ENCODE peak calls at places on chromosomes 16 and 17, in four cellular contexts. N, A, H and U are unnamed samples.

GRCh38 chr17:76672270-76672851 is 28.8 kb upstream of the ST6GALNAC1 start:
- DNase-seq in H (no peak), A (no peak), N (no peak), U (no peak)

GRCh38 chr16:892006-892405 is 78.8 kb downstream of the LMF1 start:
- DNase-seq in A (no peak), H (no peak), N (no peak), U (no peak)

GRCh38 chr17:13415877-13416416 is 185.8 kb downstream of the HS3ST3A1 start:
- DNase-seq in A (peak; percentile 68), N (no peak), H (no peak), U (peak; percentile 94)

GRCh38 chr16:53809088-53809951 is 105.4 kb downstream of the FTO start:
- DNase-seq in A (no peak), H (no peak), N (no peak), U (peak; percentile 95)

GRCh38 chr17:81183316-81183715 is 17.3 kb upstream of the AATK start:
- DNase-seq in N (no peak), A (no peak), H (no peak), U (no peak)

GRCh38 chr16:8855051-8855786 is 13.6 kb downstream of the CARHSP1 start:
- DNase-seq in H (no peak), N (no peak), A (no peak), U (no peak)

GRCh38 chr17:45127583-45128300 is 4.6 kb downstream of the PLCD3 start:
- DNase-seq in N (peak; percentile 59), A (no peak), H (peak; percentile 88), U (no peak)

GRCh38 chr17:3026125-3026855 is 37.1 kb downstream of the OR1D5 start:
- DNase-seq in N (no peak), H (no peak), A (no peak), U (no peak)

GRCh38 chr17:45020354-45021138 is 30.9 kb downstream of the DCAKD start:
- DNase-seq in A (peak; percentile 60), H (peak; percentile 45), N (peak; percentile 15), U (peak; percentile 58)

GRCh38 chr16:1296688-1297412 is 12.6 kb upstream of the UBE2I start:
- DNase-seq in A (peak; percentile 73), N (no peak), H (no peak), U (peak; percentile 65)

GRCh38 chr17:48571024-48571818 is 6.9 kb downstream of the HOXB4 start:
- DNase-seq in N (no peak), H (no peak), A (no peak), U (peak; percentile 83)

GRCh38 chr16:11205065-11205699 is 50.8 kb downstream of the SOCS1 start:
- DNase-seq in A (peak; percentile 51), N (no peak), H (no peak), U (no peak)

GRCh38 chr17:31467502-31468256 is 76.2 kb downstream of the RAB11FIP4 start:
- DNase-seq in N (no peak), A (no peak), H (peak; percentile 82), U (no peak)

GRCh38 chr16:15046692-15047376 is 9.0 kb downstream of the NTAN1 start:
- DNase-seq in H (no peak), N (no peak), A (no peak), U (no peak)

GRCh38 chr16:79525132-79525531 is 75.4 kb downstream of the MAF start:
- DNase-seq in H (no peak), N (no peak), A (no peak), U (no peak)

GRCh38 chr17:74547736-74548135 is 1.8 kb upstream of the CD300C start:
- DNase-seq in A (no peak), N (no peak), H (no peak), U (no peak)

GRCh38 chr16:87487361-87487924 is 5.4 kb downstream of the ZCCHC14 start:
- DNase-seq in A (peak; percentile 78), H (peak; percentile 79), N (no peak), U (peak; percentile 28)

GRCh38 chr17:18101828-18102227 is 6.7 kb upstream of the MYO15A start:
- DNase-seq in H (no peak), A (peak; percentile 50), N (no peak), U (no peak)

GRCh38 chr17:40070644-40070894 is 7.8 kb downstream of the THRA start:
- DNase-seq in H (no peak), A (no peak), N (no peak), U (no peak)

GRCh38 chr17:12729086-12729485 is 60.2 kb upstream of the ARHGAP44 start:
- DNase-seq in H (no peak), A (no peak), N (no peak), U (no peak)

GRCh38 chr16:57700801-57701551 is 6.4 kb downstream of the DRC7 start:
- DNase-seq in A (no peak), H (no peak), N (no peak), U (no peak)

GRCh38 chr16:11134722-11135121 is 121.3 kb downstream of the SOCS1 start:
- DNase-seq in H (no peak), A (no peak), N (no peak), U (no peak)

GRCh38 chr16:85829751-85830445 is 30.4 kb downstream of the COX4I1 start:
- DNase-seq in N (peak; percentile 29), A (peak; percentile 52), H (no peak), U (no peak)

GRCh38 chr17:13725286-13725990 is 123.7 kb upstream of the HS3ST3A1 start:
- DNase-seq in A (no peak), H (no peak), N (no peak), U (peak; percentile 71)

GRCh38 chr16:11619327-11619851 is 32.7 kb upstream of the LITAF start:
- DNase-seq in A (peak; percentile 56), H (no peak), N (no peak), U (no peak)

GRCh38 chr17:81173761-81174160 is 7.7 kb upstream of the AATK start:
- DNase-seq in N (no peak), H (no peak), A (no peak), U (no peak)

GRCh38 chr17:21174719-21175118 is 39.2 kb downstream of the TMEM11 start:
- DNase-seq in N (no peak), H (peak; percentile 13), A (no peak), U (peak; percentile 60)

GRCh38 chr16:54847207-54847606 is 83.5 kb upstream of the IRX5 start:
- DNase-seq in H (no peak), A (no peak), N (no peak), U (peak; percentile 41)

GRCh38 chr17:10200645-10201044 is 2.2 kb upstream of the GAS7 start:
- DNase-seq in N (no peak), A (no peak), H (no peak), U (no peak)

GRCh38 chr17:27631409-27631755 is 394 bp downstream of the LGALS9 start:
- DNase-seq in H (no peak), A (no peak), N (no peak), U (no peak)

GRCh38 chr17:77995146-77995852 is 36.8 kb downstream of the TNRC6C start:
- DNase-seq in N (no peak), H (no peak), A (peak; percentile 49), U (peak; percentile 4)

GRCh38 chr16:4763791-4764190 is 3.2 kb downstream of the ZNF500 start:
- DNase-seq in H (no peak), N (no peak), A (no peak), U (no peak)

GRCh38 chr17:63859257-63859656 is 14.2 kb downstream of the CSH2 start:
- DNase-seq in N (no peak), A (no peak), H (no peak), U (no peak)

GRCh38 chr17:72388765-72389473 is 268.1 kb downstream of the SOX9 start:
- DNase-seq in A (no peak), N (no peak), H (no peak), U (peak; percentile 67)

GRCh38 chr17:47243737-47244598 is 9.7 kb upstream of the ITGB3 start:
- DNase-seq in A (no peak), N (no peak), H (no peak), U (no peak)

GRCh38 chr16:57577214-57577613 is 34.8 kb downstream of the ADGRG5 start:
- DNase-seq in H (no peak), A (no peak), N (no peak), U (no peak)

DNA sequence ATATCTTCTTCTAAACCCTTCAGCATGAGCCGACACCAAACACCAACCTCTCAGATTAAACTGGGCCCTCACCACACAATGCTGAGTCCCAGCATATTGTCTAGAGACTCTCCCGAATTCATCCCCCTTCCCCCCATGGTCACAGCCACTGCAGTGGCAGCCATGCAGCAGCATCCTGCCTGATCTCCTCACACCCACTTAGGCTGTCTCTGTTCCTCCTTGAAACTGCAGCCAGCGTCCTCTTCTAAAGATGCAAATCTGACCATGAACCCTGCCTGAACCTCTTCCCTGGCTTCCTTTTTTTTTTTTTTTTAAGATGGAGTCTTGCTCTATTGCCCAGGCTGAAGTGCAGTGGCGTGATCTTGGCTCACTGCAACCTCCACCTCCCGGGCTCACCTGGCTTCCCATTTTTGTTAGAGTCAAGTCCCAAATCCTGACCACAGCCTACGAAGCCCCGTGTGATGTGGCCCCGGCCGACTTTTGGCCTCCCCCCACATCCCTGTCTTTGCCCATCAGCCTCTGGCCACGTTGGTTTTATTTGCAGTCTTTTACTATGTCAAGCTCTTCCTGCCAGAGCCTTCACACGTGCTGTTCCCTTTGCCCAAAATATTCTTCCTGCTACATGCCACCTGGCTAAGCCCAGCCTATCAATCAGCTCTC is 2.8 kb downstream of the FA2H start:
- DNase-seq in A (no peak), N (no peak), H (no peak), U (no peak)
- H3K27me3 ChIP-seq in A (no peaks in the 10 kb centered on the region), N (no peaks in the 10 kb centered on the region), H (peaks cover 52% of the 10 kb centered on the region), U (peaks cover 44% of the 10 kb centered on the region)

DNA sequence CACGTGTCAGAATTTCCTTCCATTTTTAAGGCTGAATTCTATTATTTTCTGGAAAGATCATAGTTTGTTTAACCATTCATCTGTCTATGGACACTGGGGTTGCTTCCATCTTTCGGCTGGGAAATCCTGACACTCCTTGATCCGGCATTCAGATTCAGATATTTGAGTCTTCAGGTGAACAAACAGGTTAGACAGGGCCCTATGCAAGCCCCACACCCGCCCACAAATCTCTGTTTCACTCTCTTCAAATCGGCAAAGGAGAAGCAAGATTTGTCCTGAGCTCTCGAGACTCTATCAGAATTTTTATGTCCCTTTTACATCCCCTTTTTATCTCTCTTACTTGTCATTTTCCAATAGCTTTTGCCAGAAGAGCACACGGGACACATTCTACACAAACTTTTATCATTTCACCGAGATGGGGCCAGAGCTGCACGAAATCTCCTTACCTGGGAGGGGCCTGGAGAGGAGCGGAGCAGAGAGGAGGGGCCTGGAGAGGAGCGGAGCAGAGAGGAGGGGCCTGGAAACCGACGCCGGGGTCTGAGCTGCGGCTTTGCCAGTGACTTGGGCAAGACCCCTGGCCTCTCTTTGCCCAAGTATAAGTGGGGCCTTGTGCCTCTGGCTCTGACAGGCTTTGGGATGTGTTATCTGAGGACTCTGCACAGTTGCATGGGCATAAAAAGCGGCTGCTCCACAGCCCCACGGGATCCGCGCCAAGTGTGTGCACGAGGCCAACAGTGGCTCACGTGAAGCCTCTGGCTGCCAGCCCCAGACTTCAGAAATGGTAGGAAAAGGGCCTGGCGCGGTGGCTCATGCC is 54.3 kb upstream of the RBFOX3 start:
- DNase-seq in N (peak; percentile 57), H (peak; percentile 93), A (peak; percentile 55), U (no peak)
- H3K4me3 ChIP-seq in N (no peak overlapping the region), H (peak overlapping the region; percentile 18), A (no peak overlapping the region), U (no peak overlapping the region)

GRCh38 chr16:70523013-70523620 is at the start of gene COG4:
- DNase-seq in A (peak; percentile 87), H (peak; percentile 86), N (peak; percentile 87), U (peak; percentile 78)

GRCh38 chr16:70522216-70523000 is 946 bp downstream of the COG4 start:
- DNase-seq in H (no peak), N (no peak), A (no peak), U (no peak)

GRCh38 chr16:70526403-70526802 is 2.8 kb downstream of the SF3B3 start:
- DNase-seq in N (no peak), H (no peak), A (no peak), U (peak; percentile 37)

GRCh38 chr16:70523621-70524405 is at the start of gene SF3B3:
- DNase-seq in N (peak; percentile 73), A (peak; percentile 66), H (peak; percentile 69), U (no peak)

GRCh38 chr16:70520612-70521297 is 2.6 kb downstream of the COG4 start:
- DNase-seq in A (no peak), N (no peak), H (no peak), U (peak; percentile 61)
- H3K27me3 ChIP-seq in A (no peaks in the 10 kb centered on the region), N (no peaks in the 10 kb centered on the region), H (no peaks in the 10 kb centered on the region), U (no peaks in the 10 kb centered on the region)

GRCh38 chr17:73478768-73479424 is 165.3 kb downstream of the SDK2 start:
- DNase-seq in A (no peak), N (no peak), H (no peak), U (no peak)
- H3K4me3 ChIP-seq in A (no peak overlapping the region), N (no peak overlapping the region), H (no peak overlapping the region), U (no peak overlapping the region)